ENCODE peak calls at places on chromosomes 12 and 14, in seven cellular contexts. O is GM12864, D is lower lobe of right lung, B is AG10803, P is HL-60, S is mucosa of descending colon, X is AG04450. N is an unnamed sample.

GRCh38 chr14:55458800-55459577 is 18.6 kb upstream of the TBPL2 start:
- DNase-seq in X (no peak), P (no peak), O (no peak), D (no peak), S (no peak), B (peak; percentile 22), N (no peak)

GRCh38 chr14:99015833-99016232 is 256.2 kb downstream of the BCL11B start:
- DNase-seq in O (no peak), X (no peak), D (no peak), P (no peak), B (no peak), S (no peak), N (no peak)

GRCh38 chr12:122031342-122032216 is 9.9 kb downstream of the BCL7A start:
- DNase-seq in B (no peak), D (peak; percentile 68), X (no peak), P (no peak), O (no peak), S (peak; percentile 75), N (peak; percentile 66)

GRCh38 chr12:127400231-127400630 is 866.7 kb upstream of the TMEM132C start:
- DNase-seq in D (no peak), X (no peak), O (no peak), B (peak; percentile 31), S (no peak), P (no peak), N (no peak)

GRCh38 chr14:22852599-22852939 is 16.2 kb downstream of the MMP14 start:
- DNase-seq in S (peak; percentile 73), D (no peak), B (no peak), O (no peak), P (no peak), X (no peak), N (no peak)

GRCh38 chr12:109418848-109419474 is 58.1 kb downstream of the KCTD10 start:
- DNase-seq in X (no peak), O (no peak), P (no peak), B (no peak), S (no peak), D (no peak), N (no peak)

GRCh38 chr14:81412779-81413178 is 12.7 kb upstream of the STON2 start:
- DNase-seq in O (no peak), P (no peak), S (no peak), D (no peak), X (no peak), B (no peak), N (no peak)

GRCh38 chr12:52372216-52373154 is 5.2 kb upstream of the KRT85 start:
- DNase-seq in O (no peak), B (peak; percentile 91), S (peak; percentile 90), P (peak; percentile 51), D (peak; percentile 80), X (peak; percentile 72), N (no peak)

GRCh38 chr12:119990382-119990874 is 1.4 kb downstream of the BICDL1 start:
- DNase-seq in S (no peak), P (no peak), D (no peak), X (no peak), B (no peak), O (no peak), N (no peak)

GRCh38 chr14:39548358-39548757 is 116.1 kb upstream of the FBXO33 start:
- DNase-seq in S (no peak), P (no peak), B (no peak), O (no peak), X (no peak), D (no peak), N (no peak)

GRCh38 chr12:93624595-93625294 is 52.3 kb downstream of the SOCS2 start:
- DNase-seq in O (peak; percentile 31), B (peak; percentile 95), P (no peak), S (no peak), D (no peak), X (peak; percentile 83), N (no peak)

GRCh38 chr12:57124259-57124877 is 3.9 kb upstream of the LRP1 start:
- DNase-seq in B (peak; percentile 72), D (no peak), S (peak; percentile 91), X (no peak), O (no peak), P (no peak), N (no peak)

GRCh38 chr14:58547649-58548048 is 90.1 kb upstream of the DACT1 start:
- DNase-seq in D (no peak), S (no peak), P (no peak), X (no peak), O (no peak), B (no peak), N (no peak)

GRCh38 chr12:55072093-55072492 is 52.3 kb downstream of the NEUROD4 start:
- DNase-seq in B (peak; percentile 13), O (peak; percentile 24), P (peak; percentile 30), X (no peak), D (peak; percentile 69), S (peak; percentile 55), N (no peak)

GRCh38 chr14:31326111-31326510 is 94.2 kb downstream of the HEATR5A start:
- DNase-seq in B (peak; percentile 25), X (no peak), D (no peak), P (no peak), O (no peak), S (peak; percentile 46), N (no peak)

GRCh38 chr12:107564946-107565345 is 120.7 kb upstream of the PWP1 start:
- DNase-seq in S (peak; percentile 12), B (peak; percentile 21), O (no peak), P (no peak), D (no peak), X (no peak), N (no peak)

GRCh38 chr12:99767809-99768208 is 120.3 kb downstream of the GARIN6 start:
- DNase-seq in O (no peak), X (no peak), B (peak; percentile 34), D (no peak), P (no peak), S (no peak), N (no peak)

GRCh38 chr12:2970744-2971143 is 11.5 kb downstream of the TEAD4 start:
- DNase-seq in S (no peak), X (no peak), B (peak; percentile 44), O (no peak), P (no peak), D (no peak), N (no peak)

GRCh38 chr12:18868673-18869072 is 130.8 kb downstream of the CAPZA3 start:
- DNase-seq in X (no peak), S (no peak), B (peak; percentile 53), P (no peak), D (no peak), O (no peak), N (no peak)

GRCh38 chr14:63614964-63615363 is 26.7 kb downstream of the WDR89 start:
- DNase-seq in P (no peak), B (peak; percentile 71), O (no peak), D (no peak), S (no peak), X (no peak), N (no peak)

GRCh38 chr14:105294142-105294597 is 6.6 kb downstream of the BRF1 start:
- DNase-seq in D (no peak), O (no peak), S (no peak), B (peak; percentile 63), P (no peak), X (no peak), N (no peak)
- TF ChIP-seq CTCF in D (no peak), O (no peak), S (no peak), B (no peak), P (no peak), X (no peak), N (no peak)

GRCh38 chr14:93332853-93333630 is at the start of gene BTBD7:
- DNase-seq in X (peak; percentile 81), D (peak; percentile 97), S (peak; percentile 97), B (peak; percentile 90), O (peak; percentile 68), P (peak; percentile 93), N (peak; percentile 96)
- TF ChIP-seq CTCF in X (peak; percentile 22), D (peak; percentile 14), S (no peak), B (peak; percentile 4), O (peak; percentile 26), P (no peak), N (peak; percentile 16)

GRCh38 chr14:24274101-24274543 is 2.7 kb upstream of the RABGGTA start:
- DNase-seq in P (peak; percentile 89), B (no peak), D (no peak), O (peak; percentile 85), X (no peak), S (no peak), N (no peak)

GRCh38 chr14:24273422-24273998 is 2.1 kb upstream of the RABGGTA start:
- DNase-seq in X (no peak), S (no peak), B (no peak), D (no peak), O (no peak), P (peak; percentile 72), N (no peak)

GRCh38 chr14:24272442-24272841 is 1.0 kb upstream of the RABGGTA start:
- DNase-seq in D (no peak), O (no peak), X (no peak), B (no peak), S (no peak), P (no peak), N (no peak)

GRCh38 chr14:24277606-24278321 is 6.4 kb upstream of the RABGGTA start:
- DNase-seq in B (no peak), S (peak; percentile 23), D (peak; percentile 77), X (no peak), P (peak; percentile 91), O (no peak), N (no peak)

DNA sequence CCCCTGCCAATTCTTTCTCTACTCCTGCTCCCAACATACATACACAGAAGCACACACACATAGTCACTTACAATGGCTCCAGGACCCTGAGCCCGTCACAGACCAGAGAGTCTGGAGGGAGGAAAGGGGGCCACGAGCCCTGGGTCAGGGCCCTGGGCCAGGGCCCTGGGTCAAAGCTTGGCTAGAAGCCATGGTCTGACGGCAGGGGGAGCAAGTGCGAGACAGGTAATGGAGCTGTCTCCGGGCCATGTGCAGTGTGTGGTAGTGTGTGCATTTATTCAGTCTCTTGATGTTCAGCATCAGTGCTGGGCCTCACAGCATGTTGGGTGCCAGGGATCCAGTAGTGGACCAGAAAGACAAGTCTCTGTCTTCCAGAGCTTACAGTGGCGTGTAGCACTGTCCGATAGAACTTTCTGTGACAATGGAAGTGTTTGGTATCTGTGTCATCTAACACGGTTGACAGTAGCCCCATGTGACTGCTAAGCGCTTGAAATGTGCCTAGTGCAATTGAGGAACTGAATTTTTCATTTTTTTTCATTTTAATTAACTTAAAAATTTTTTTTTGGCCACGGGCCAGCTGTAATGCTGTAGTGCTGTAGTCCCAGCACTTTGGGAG is 4.2 kb upstream of the RABGGTA start:
- DNase-seq in B (no peak), S (no peak), P (no peak), O (no peak), X (no peak), D (peak; percentile 8), N (no peak)
- TF ChIP-seq CTCF in B (no peak), S (no peak), P (no peak), O (peak; percentile 13), X (no peak), D (no peak), N (no peak)

DNA sequence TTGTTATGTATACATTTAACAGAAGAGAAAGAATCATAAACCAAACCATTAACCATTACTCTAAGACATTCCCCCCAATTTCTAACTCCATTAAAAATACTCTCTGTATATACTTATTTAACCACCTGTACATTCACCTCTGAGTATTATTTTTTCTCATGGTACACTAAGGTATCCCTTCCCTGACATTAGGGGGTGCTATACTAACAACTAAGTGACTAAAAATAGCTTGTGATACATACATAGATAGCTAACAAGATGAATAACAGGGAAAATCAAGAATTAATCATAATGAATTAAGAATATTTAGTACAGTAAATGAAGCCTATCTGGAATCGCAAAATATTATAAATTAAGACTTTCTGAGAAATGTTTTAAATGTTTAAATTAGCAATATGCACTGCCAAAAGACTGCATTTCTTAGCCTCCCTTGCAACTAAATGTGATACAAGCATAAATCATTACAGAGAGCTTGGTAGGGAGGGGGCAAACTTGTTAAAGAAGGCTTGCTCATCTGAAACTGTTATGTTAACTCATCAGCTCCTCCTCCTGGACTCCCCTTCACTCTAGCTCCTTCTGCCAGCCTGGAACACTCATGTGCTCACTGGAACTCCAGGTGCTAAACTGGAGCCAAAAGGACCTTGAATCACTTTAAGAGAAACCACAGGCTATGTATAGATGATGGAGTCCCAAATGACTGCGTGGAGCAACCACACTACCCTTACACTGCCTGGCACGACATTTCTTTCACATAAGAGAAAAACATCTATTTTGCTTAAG is 14.9 kb downstream of the C2CD5 start:
- DNase-seq in B (peak; percentile 6), P (peak; percentile 43), X (no peak), O (no peak), S (no peak), D (no peak), N (no peak)
- TF ChIP-seq CTCF in B (peak; percentile 45), P (peak; percentile 29), X (peak; percentile 46), O (peak; percentile 2), S (no peak), D (peak; percentile 56), N (peak; percentile 34)